ENCODE peak calls at places on chromosomes 7 and 10, in eight cellular contexts. G, O, B, R, T, N, A and M are unnamed samples.

GRCh38 chr7:38199154-38199553 is 21.1 kb downstream of the STARD3NL start:
- DNase-seq in T (no peak), B (no peak), G (no peak), R (no peak), O (no peak), N (no peak), A (no peak), M (no peak)

GRCh38 chr7:24786941-24787340 is 29.7 kb upstream of the GSDME start:
- DNase-seq in N (peak; percentile 73), G (no peak), O (no peak), A (peak; percentile 62), R (no peak), T (peak; percentile 45), B (no peak), M (no peak)

GRCh38 chr7:42017356-42017986 is 219.5 kb downstream of the GLI3 start:
- DNase-seq in R (no peak), N (no peak), A (no peak), B (no peak), O (no peak), G (no peak), T (no peak), M (no peak)

GRCh38 chr10:87661861-87662785 is 2.4 kb downstream of the PAPSS2 start:
- DNase-seq in B (no peak), O (no peak), G (no peak), A (no peak), R (no peak), N (no peak), T (no peak), M (no peak)

GRCh38 chr10:130141878-130142277 is 5.7 kb downstream of the GLRX3 start:
- DNase-seq in B (no peak), T (peak; percentile 26), G (peak; percentile 61), O (no peak), N (no peak), A (no peak), R (no peak), M (no peak)

GRCh38 chr7:42238709-42239395 is 1.8 kb upstream of the GLI3 start:
- DNase-seq in N (no peak), B (no peak), A (no peak), O (peak; percentile 23), G (no peak), T (no peak), R (no peak), M (no peak)

GRCh38 chr7:80183900-80184685 is 49.5 kb downstream of the GNAI1 start:
- DNase-seq in B (no peak), A (no peak), R (no peak), O (no peak), T (no peak), N (peak; percentile 46), G (no peak), M (no peak)

GRCh38 chr7:142088022-142088714 is 23.4 kb upstream of the MGAM2 start:
- DNase-seq in B (no peak), A (no peak), T (no peak), G (no peak), R (no peak), N (no peak), O (no peak), M (no peak)

GRCh38 chr7:77529279-77529678 is 7.8 kb upstream of the PTPN12 start:
- DNase-seq in O (no peak), R (no peak), B (no peak), N (no peak), G (no peak), A (no peak), T (no peak), M (no peak)

GRCh38 chr10:132572545-132572937 is 35.0 kb downstream of the INPP5A start:
- DNase-seq in O (no peak), T (no peak), A (no peak), N (no peak), R (no peak), G (no peak), B (no peak), M (no peak)

GRCh38 chr10:77800738-77801266 is 125.8 kb downstream of the DLG5 start:
- DNase-seq in B (no peak), G (no peak), O (no peak), N (no peak), A (no peak), T (no peak), R (no peak), M (no peak)

GRCh38 chr10:103578782-103579382 is 85.4 kb downstream of the NEURL1 start:
- DNase-seq in O (no peak), N (no peak), A (no peak), B (no peak), T (no peak), G (peak; percentile 73), R (no peak), M (no peak)

GRCh38 chr10:59868974-59869940 is 37.1 kb downstream of the CCDC6 start:
- DNase-seq in T (no peak), O (no peak), B (no peak), N (no peak), R (no peak), A (no peak), G (no peak), M (no peak)

GRCh38 chr7:128100949-128101713 is 69.9 kb upstream of the LRRC4 start:
- DNase-seq in O (no peak), R (no peak), A (no peak), T (no peak), G (no peak), N (no peak), B (no peak), M (no peak)

DNA sequence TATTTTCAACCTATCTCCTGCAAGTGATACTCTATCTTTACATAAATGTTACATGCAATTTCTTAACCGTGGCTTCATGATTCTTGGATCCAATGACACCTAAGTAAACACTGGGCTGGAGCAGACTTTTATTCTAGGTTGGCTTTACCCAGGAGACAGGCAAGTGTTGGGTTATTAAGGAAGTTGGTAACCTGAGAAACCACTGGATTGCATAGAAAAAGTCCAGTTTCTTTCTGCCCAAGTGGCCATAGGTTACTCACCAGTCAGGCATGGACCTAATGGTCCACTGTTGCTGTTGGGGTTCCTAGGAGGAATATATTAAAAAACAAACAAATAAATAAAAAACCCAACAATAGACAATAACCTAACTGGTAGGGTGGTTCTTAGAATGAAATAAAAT is 112.8 kb downstream of the SEMA3D start:
- DNase-seq in A (no peak), B (no peak), R (no peak), N (no peak), T (no peak), G (no peak), O (no peak), M (no peak)
- TF ChIP-seq CTCF in A (no peak), B (no peak), R (no peak), N (no peak), T (no peak), G (no peak), O (no peak), M (no peak)

GRCh38 chr10:61271127-61271780 is 181.9 kb downstream of the TMEM26 start:
- DNase-seq in B (no peak), R (no peak), T (no peak), A (peak; percentile 41), G (no peak), N (no peak), O (no peak), M (no peak)
- TF ChIP-seq CTCF in B (no peak), R (no peak), T (no peak), A (peak; percentile 12), G (no peak), N (no peak), O (no peak), M (no peak)

DNA sequence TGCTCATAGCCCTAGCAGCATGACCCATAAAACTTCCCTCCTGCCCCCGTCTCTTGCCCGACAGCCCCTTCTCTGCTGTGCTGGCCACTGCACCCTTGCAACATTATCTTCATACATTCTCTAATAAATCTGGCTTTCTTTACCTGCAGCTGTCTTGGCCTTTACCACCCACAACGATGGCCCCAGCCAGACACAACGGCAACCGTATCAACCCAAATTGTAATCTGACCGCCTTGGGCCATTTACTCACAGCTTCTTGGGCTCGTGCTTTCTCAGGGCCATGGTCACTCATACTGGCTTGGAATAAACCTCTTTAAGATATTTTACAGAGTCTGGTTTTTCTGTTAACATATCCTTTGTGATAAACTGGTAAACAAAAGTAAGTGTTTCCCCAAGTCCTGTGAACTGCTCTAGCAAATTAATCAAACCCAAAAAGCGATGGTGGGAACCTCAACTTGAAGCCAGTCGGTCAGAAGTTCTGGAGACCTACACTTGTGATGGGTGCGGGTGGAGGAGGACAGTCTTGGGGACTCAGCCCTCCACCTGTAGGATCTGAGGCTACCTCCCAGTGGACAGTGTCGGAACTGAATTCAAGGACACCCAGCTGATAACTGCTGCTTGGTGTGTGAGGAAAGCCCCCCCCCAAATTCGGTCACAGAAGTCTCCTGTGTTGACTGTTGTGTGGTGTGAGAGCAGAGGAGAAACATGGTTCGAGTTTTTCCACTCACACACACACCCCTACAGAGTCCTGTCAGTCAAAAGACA is 87.6 kb upstream of the ATP6V0A4 start:
- DNase-seq in O (no peak), B (no peak), R (no peak), G (no peak), T (peak; percentile 23), N (no peak), A (no peak), M (no peak)
- TF ChIP-seq CTCF in O (no peak), B (no peak), R (no peak), G (no peak), T (no peak), N (peak; percentile 25), A (no peak), M (no peak)

DNA sequence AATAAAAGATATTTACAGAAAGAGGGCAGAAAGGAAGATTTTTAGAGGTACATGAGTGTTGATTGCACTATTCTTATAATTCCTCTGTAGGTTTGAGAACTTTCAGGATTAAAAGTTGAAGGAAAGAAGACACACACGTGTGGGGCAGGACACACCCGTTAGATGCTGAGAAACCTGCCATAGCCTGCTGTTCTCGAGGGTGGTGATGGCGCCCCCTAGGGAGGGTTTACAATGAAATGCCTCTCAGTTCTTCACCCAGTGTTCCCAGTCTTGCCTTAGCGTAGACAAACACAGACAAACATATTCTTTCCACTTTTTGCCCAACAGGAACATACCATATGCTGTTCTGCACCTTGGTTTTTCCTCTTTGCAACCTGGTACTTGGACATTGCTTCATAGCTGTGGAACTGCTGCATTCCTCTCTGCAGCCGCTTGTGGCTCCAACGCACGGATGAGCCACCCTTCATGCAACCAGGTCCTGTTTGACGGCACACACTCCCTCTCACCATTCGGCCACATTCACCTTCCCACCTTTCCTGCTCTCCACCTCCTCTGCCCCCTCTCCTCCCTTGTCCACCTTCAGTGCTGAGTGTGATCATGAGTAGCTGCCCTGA is 23.3 kb upstream of the HSPA12A start:
- DNase-seq in T (peak; percentile 68), B (no peak), A (no peak), N (peak; percentile 66), O (no peak), R (no peak), G (no peak), M (no peak)
- TF ChIP-seq CTCF in T (peak; percentile 28), B (no peak), A (peak; percentile 42), N (peak; percentile 96), O (no peak), R (peak; percentile 24), G (peak; percentile 24), M (no peak)